ENCODE peak calls at places on chromosomes 16 and 17, in four cellular contexts. Y, W, M and U are unnamed samples.

GRCh38 chr17:31657876-31658275 is 201.2 kb downstream of the COPRS start:
- DNase-seq in Y (no peak), W (no peak), M (no peak), U (peak)

GRCh38 chr17:58309918-58310259 is 18.7 kb downstream of the TSPOAP1 start:
- DNase-seq in Y (no peak), W (no peak), M (no peak), U (peak)

GRCh38 chr17:33778505-33779398 is 476.3 kb upstream of the CCL2 start:
- DNase-seq in Y (peak), W (no peak), M (no peak), U (no peak)

GRCh38 chr16:86494565-86495356 is 15.6 kb upstream of the FOXF1 start:
- DNase-seq in Y (no peak), W (no peak), M (no peak), U (no peak)

GRCh38 chr16:85860413-85861094 is 38.4 kb upstream of the IRF8 start:
- DNase-seq in Y (no peak), W (peak), M (no peak), U (no peak)

GRCh38 chr16:2980227-2981176 is at the start of gene PKMYT1:
- DNase-seq in Y (peak), W (peak), M (peak), U (no peak)

GRCh38 chr16:56289862-56290261 is 98.6 kb downstream of the GNAO1 start:
- DNase-seq in Y (no peak), W (no peak), M (no peak), U (no peak)

GRCh38 chr17:73232587-73233373 is 28.9 kb downstream of the CPSF4L start:
- DNase-seq in Y (peak), W (no peak), M (peak), U (no peak)

GRCh38 chr17:7403043-7403901 is 625 bp downstream of the TMEM256 start:
- DNase-seq in Y (peak), W (peak), M (peak), U (peak)

GRCh38 chr17:74528491-74529199 is 2.6 kb downstream of the CD300LB start:
- DNase-seq in Y (no peak), W (peak), M (no peak), U (no peak)

GRCh38 chr16:67961551-67961957 is 6.9 kb downstream of the SLC12A4 start:
- DNase-seq in Y (peak), W (no peak), M (no peak), U (no peak)

GRCh38 chr16:70778901-70779309 is 22.1 kb downstream of the VAC14 start:
- DNase-seq in Y (peak), W (peak), M (no peak), U (no peak)

GRCh38 chr16:12903325-12904040 is 2.1 kb downstream of the SHISA9 start:
- DNase-seq in Y (no peak), W (no peak), M (no peak), U (no peak)

GRCh38 chr17:49573510-49574282 is 2.0 kb upstream of the NXPH3 start:
- DNase-seq in Y (no peak), W (no peak), M (no peak), U (no peak)

GRCh38 chr16:87687571-87687910 is 78.2 kb downstream of the KLHDC4 start:
- DNase-seq in Y (no peak), W (no peak), M (no peak), U (no peak)

GRCh38 chr17:80461527-80462166 is 14.8 kb downstream of the NPTX1 start:
- DNase-seq in Y (no peak), W (no peak), M (no peak), U (no peak)

GRCh38 chr17:76353004-76353598 is 615 bp downstream of the PRPSAP1 start:
- DNase-seq in Y (peak), W (no peak), M (peak), U (no peak)

GRCh38 chr17:63445571-63446217 is 412 bp downstream of the CYB561 start:
- DNase-seq in Y (peak), W (no peak), M (peak), U (no peak)

GRCh38 chr17:39927928-39928867 is 666 bp downstream of the LRRC3C start:
- DNase-seq in Y (no peak), W (peak), M (no peak), U (no peak)

GRCh38 chr17:39462644-39463375 is 1.5 kb downstream of the CDK12 start:
- DNase-seq in Y (no peak), W (no peak), M (no peak), U (peak)

GRCh38 chr16:65070831-65071230 is 51.0 kb downstream of the CDH11 start:
- DNase-seq in Y (peak), W (peak), M (no peak), U (no peak)

GRCh38 chr17:40915721-40916256 is 21.7 kb downstream of the KRT23 start:
- DNase-seq in Y (peak), W (no peak), M (no peak), U (no peak)

GRCh38 chr16:86889974-86890373 is 311.6 kb downstream of the FOXL1 start:
- DNase-seq in Y (no peak), W (no peak), M (no peak), U (no peak)